ENCODE peak calls at places on chromosomes 7 and 10, in eight cellular contexts. M is H1, B is GM23338, T is lung, P is SK-N-SH, G is PC-3, O is heart right ventricle, Y is fibroblast of lung. J is an unnamed sample.

GRCh38 chr10:112030431-112030830 is 153.1 kb downstream of the GPAM start:
- DNase-seq in G (no peak), M (no peak), B (no peak), T (no peak), P (no peak), Y (no peak), O (no peak), J (no peak)

GRCh38 chr10:71933651-71934050 is 30.5 kb upstream of the CHST3 start:
- DNase-seq in G (no peak), P (no peak), M (no peak), Y (no peak), B (no peak), O (no peak), T (no peak), J (no peak)

GRCh38 chr7:68556537-68556936 is 1041.7 kb upstream of the AUTS2 start:
- DNase-seq in M (no peak), P (no peak), T (no peak), B (no peak), Y (no peak), O (no peak), G (no peak), J (no peak)

GRCh38 chr10:117622471-117623184 is 80.1 kb downstream of the EMX2 start:
- DNase-seq in B (no peak), Y (no peak), G (no peak), M (peak; percentile 20), P (no peak), T (peak; percentile 14), O (no peak), J (no peak)

GRCh38 chr7:11235491-11235890 is 261.8 kb downstream of the PHF14 start:
- DNase-seq in T (no peak), O (no peak), Y (no peak), B (peak; percentile 12), P (no peak), M (no peak), G (no peak), J (no peak)

GRCh38 chr7:157228864-157229422 is 90.2 kb downstream of the UBE3C start:
- DNase-seq in M (no peak), P (peak; percentile 53), Y (peak; percentile 9), G (peak; percentile 45), T (no peak), O (no peak), B (peak; percentile 72), J (peak; percentile 63)

GRCh38 chr10:44975487-44976331 is 2.9 kb downstream of the DEPP1 start:
- DNase-seq in P (no peak), T (no peak), G (peak; percentile 75), Y (peak; percentile 86), M (peak; percentile 60), B (peak; percentile 78), O (no peak), J (peak; percentile 95)

GRCh38 chr7:138243430-138243829 is 167.2 kb downstream of the AKR1D1 start:
- DNase-seq in T (no peak), P (no peak), B (peak; percentile 98), G (peak; percentile 35), O (peak; percentile 16), M (peak; percentile 57), Y (peak; percentile 70), J (peak; percentile 60)

GRCh38 chr7:149804106-149804505 is 30.7 kb upstream of the ZNF467 start:
- DNase-seq in O (no peak), P (no peak), T (no peak), G (no peak), M (no peak), Y (no peak), B (no peak), J (no peak)

GRCh38 chr10:18594574-18595156 is 56.7 kb downstream of the NSUN6 start:
- DNase-seq in T (no peak), P (no peak), G (peak; percentile 27), B (peak; percentile 51), O (no peak), M (peak; percentile 64), Y (no peak), J (peak; percentile 23)

GRCh38 chr7:39609084-39609461 is 14.3 kb upstream of the RALA start:
- DNase-seq in M (no peak), P (peak; percentile 83), Y (peak; percentile 74), B (no peak), T (no peak), O (no peak), G (peak; percentile 30), J (peak; percentile 63)

GRCh38 chr7:39608278-39608677 is 15.1 kb upstream of the RALA start:
- DNase-seq in T (no peak), M (no peak), G (peak; percentile 32), B (peak; percentile 9), O (no peak), Y (no peak), P (no peak), J (no peak)

GRCh38 chr7:39606941-39607340 is 16.4 kb upstream of the RALA start:
- DNase-seq in B (no peak), T (no peak), O (no peak), Y (no peak), G (no peak), P (no peak), M (no peak), J (no peak)

GRCh38 chr7:39606352-39606751 is 17.0 kb upstream of the RALA start:
- DNase-seq in T (no peak), B (no peak), O (no peak), G (no peak), M (no peak), Y (no peak), P (no peak), J (no peak)

DNA sequence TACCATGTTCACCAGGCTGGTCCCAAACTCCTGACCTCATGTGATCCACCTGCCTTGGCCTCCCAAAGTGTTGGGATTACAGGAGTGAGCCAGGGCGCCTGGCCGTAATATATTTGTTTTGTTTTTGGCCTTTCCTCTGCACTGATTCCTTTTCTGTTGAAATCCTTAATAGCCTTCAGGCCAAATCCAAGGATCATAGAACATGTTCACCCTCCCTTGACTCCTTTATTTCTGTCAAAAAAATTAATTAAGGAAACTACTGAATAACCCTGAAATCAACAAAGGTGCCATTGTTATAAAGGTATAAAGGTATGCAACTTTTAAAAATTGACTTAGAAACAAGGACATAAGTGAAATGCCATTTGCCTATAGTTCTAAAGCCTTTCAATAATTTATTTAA is 15.5 kb upstream of the RALA start:
- DNase-seq in B (no peak), O (no peak), M (no peak), P (no peak), Y (no peak), G (no peak), T (no peak), J (no peak)
- H3K4me3 ChIP-seq in B (no peak overlapping the region), O (no peak overlapping the region), M (no peak overlapping the region), P (no peak overlapping the region), Y (no peak overlapping the region), G (no peak overlapping the region), T (no peak overlapping the region), J (no peak overlapping the region)

DNA sequence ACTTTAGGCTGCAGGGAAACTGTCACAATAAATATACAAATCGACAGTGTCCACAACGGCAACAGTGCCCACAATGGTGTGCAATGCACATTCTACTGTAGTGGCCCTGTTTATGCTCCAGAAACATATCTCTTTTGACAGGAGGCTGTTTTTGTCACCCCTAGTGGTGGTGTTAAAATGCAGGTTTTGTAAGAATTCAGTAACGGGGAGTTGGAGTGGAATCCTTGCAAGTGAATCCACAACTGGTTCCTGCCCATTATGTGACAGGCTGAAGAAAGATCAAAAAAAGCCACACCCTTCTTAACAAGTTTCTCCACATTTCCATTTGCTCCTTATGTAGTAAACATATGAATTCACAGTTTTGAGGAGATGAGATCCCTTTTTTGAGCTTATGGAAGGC is 58.5 kb downstream of the BEND7 start:
- DNase-seq in G (no peak), T (no peak), P (no peak), Y (no peak), B (peak; percentile 51), M (no peak), O (no peak), J (peak; percentile 9)
- TF ChIP-seq CTCF in G (no peak), T (no peak), P (peak; percentile 21), Y (peak; percentile 5), B (peak; percentile 63), M (peak; percentile 22), O (no peak), J (peak; percentile 30)

GRCh38 chr10:31804416-31804815 is 124.2 kb downstream of the ARHGAP12 start:
- DNase-seq in B (no peak), Y (peak; percentile 34), M (no peak), T (no peak), G (no peak), O (no peak), P (no peak), J (no peak)

GRCh38 chr10:31803606-31804195 is 124.9 kb downstream of the ARHGAP12 start:
- DNase-seq in M (no peak), G (no peak), T (no peak), B (peak; percentile 27), O (no peak), P (no peak), Y (peak; percentile 59), J (no peak)

GRCh38 chr10:31808258-31809218 is 120.1 kb downstream of the ARHGAP12 start:
- DNase-seq in O (peak; percentile 39), M (no peak), T (no peak), B (peak; percentile 47), Y (peak; percentile 70), G (peak; percentile 59), P (peak; percentile 32), J (peak; percentile 88)
- H3K4me3 ChIP-seq in O (peak overlapping the region; percentile 26), M (no peak overlapping the region), T (no peak overlapping the region), B (no peak overlapping the region), Y (peak overlapping the region; percentile 76), G (no peak overlapping the region), P (no peak overlapping the region), J (peak overlapping the region; percentile 46)

GRCh38 chr10:129657297-129657974 is 190.4 kb downstream of the MGMT start:
- DNase-seq in T (no peak), O (no peak), B (no peak), M (no peak), G (no peak), Y (no peak), P (no peak), J (no peak)

GRCh38 chr10:129656642-129657041 is 189.6 kb downstream of the MGMT start:
- DNase-seq in G (no peak), T (no peak), Y (no peak), O (no peak), B (no peak), M (no peak), P (no peak), J (no peak)

GRCh38 chr10:129659881-129660280 is 192.8 kb downstream of the MGMT start:
- DNase-seq in O (no peak), M (no peak), G (no peak), T (no peak), B (no peak), Y (no peak), P (no peak), J (no peak)

GRCh38 chr10:129658673-129659072 is 191.6 kb downstream of the MGMT start:
- DNase-seq in B (peak; percentile 81), M (no peak), P (no peak), T (no peak), G (peak; percentile 30), O (no peak), Y (no peak), J (peak; percentile 12)

DNA sequence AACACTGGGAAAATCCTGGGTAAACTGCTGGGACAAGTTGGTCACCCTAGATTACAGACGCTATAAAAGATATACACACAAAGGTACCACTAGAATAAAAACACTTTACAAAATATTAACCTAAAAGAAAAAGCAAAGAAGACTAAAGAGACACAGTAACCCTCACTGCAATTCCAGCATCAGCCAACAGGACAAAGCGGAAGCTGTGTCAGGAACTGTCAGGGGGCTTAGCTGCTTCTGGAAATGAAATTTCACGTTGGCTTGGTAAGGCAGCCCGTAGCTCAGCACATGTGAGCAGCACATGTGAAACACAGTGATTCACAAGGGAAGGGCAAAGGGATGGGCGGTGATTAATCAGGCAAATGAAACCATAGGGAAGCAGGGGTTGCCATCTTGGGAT is 195.3 kb downstream of the MGMT start:
- DNase-seq in P (no peak), O (no peak), B (peak; percentile 48), T (no peak), Y (no peak), G (no peak), M (no peak), J (no peak)
- TF ChIP-seq CTCF in P (no peak), O (no peak), B (peak; percentile 63), T (no peak), Y (peak; percentile 16), G (no peak), M (peak; percentile 41), J (peak; percentile 3)

J was measured in choroid plexus epithelial cell.